ENCODE peak calls at places on chromosomes 1 and 21, in five cellular contexts. One of them, this sample, is unnamed.

GRCh38 chr1:58290685-58291372 is 255.7 kb downstream of the OMA1 start:
- DNase-seq in CD8-positive, alpha-beta T cell: no peak
- DNase-seq in A549: no peak
- DNase-seq in fibroblast of pulmonary artery: peak
- DNase-seq in OCI-LY7: no peak
- DNase-seq in this sample: peak

GRCh38 chr1:33032126-33032869 is 4.4 kb downstream of the AK2 start:
- DNase-seq in OCI-LY7: no peak
- DNase-seq in A549: no peak
- DNase-seq in CD8-positive, alpha-beta T cell: no peak
- DNase-seq in fibroblast of pulmonary artery: no peak
- DNase-seq in this sample: peak

GRCh38 chr21:30227633-30228404 is 11.9 kb upstream of the CLDN8 start:
- DNase-seq in fibroblast of pulmonary artery: peak
- DNase-seq in OCI-LY7: no peak
- DNase-seq in A549: no peak
- DNase-seq in CD8-positive, alpha-beta T cell: no peak
- DNase-seq in this sample: peak

GRCh38 chr1:58763214-58763613 is 20.6 kb downstream of the JUN start:
- DNase-seq in OCI-LY7: no peak
- DNase-seq in A549: no peak
- DNase-seq in CD8-positive, alpha-beta T cell: no peak
- DNase-seq in fibroblast of pulmonary artery: peak
- DNase-seq in this sample: peak

GRCh38 chr1:8639165-8639564 is 178.3 kb downstream of the RERE start:
- DNase-seq in CD8-positive, alpha-beta T cell: no peak
- DNase-seq in fibroblast of pulmonary artery: no peak
- DNase-seq in A549: no peak
- DNase-seq in OCI-LY7: no peak
- DNase-seq in this sample: no peak

GRCh38 chr21:30014883-30015282 is 75.1 kb upstream of the GRIK1 start:
- DNase-seq in OCI-LY7: no peak
- DNase-seq in A549: no peak
- DNase-seq in CD8-positive, alpha-beta T cell: no peak
- DNase-seq in fibroblast of pulmonary artery: no peak
- DNase-seq in this sample: no peak

GRCh38 chr1:53430256-53430655 is 28.9 kb upstream of the DMRTB1 start:
- DNase-seq in fibroblast of pulmonary artery: no peak
- DNase-seq in CD8-positive, alpha-beta T cell: no peak
- DNase-seq in A549: no peak
- DNase-seq in OCI-LY7: no peak
- DNase-seq in this sample: no peak

GRCh38 chr1:30318413-30318812 is 405.0 kb downstream of the MATN1 start:
- DNase-seq in CD8-positive, alpha-beta T cell: no peak
- DNase-seq in OCI-LY7: no peak
- DNase-seq in A549: no peak
- DNase-seq in fibroblast of pulmonary artery: no peak
- DNase-seq in this sample: no peak

DNA sequence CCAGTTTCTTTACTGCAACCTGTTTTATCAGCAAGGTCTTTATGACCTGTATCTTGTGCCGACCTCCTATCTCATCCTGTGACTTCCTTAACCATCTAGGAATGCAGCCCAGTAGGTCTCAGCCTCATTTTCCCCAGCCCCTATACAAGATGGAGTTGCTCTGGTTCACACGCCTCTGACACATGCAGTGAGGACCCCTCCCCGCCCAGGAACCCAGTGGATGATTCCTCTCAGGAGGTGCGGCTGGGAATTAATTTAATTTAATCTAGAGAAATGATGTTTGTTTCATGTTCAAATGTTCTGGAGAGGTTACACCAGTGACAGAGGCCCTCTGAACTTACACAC is 39.0 kb upstream of the LBR start:
- DNase-seq in fibroblast of pulmonary artery: no peak
- DNase-seq in OCI-LY7: no peak
- DNase-seq in CD8-positive, alpha-beta T cell: no peak
- DNase-seq in A549: no peak
- DNase-seq in this sample: no peak
- H3K4me3 ChIP-seq in fibroblast of pulmonary artery: no peak
- H3K4me3 ChIP-seq in OCI-LY7: peak
- H3K4me3 ChIP-seq in CD8-positive, alpha-beta T cell: no peak
- H3K4me3 ChIP-seq in A549: no peak
- H3K4me3 ChIP-seq in this sample: no peak

DNA sequence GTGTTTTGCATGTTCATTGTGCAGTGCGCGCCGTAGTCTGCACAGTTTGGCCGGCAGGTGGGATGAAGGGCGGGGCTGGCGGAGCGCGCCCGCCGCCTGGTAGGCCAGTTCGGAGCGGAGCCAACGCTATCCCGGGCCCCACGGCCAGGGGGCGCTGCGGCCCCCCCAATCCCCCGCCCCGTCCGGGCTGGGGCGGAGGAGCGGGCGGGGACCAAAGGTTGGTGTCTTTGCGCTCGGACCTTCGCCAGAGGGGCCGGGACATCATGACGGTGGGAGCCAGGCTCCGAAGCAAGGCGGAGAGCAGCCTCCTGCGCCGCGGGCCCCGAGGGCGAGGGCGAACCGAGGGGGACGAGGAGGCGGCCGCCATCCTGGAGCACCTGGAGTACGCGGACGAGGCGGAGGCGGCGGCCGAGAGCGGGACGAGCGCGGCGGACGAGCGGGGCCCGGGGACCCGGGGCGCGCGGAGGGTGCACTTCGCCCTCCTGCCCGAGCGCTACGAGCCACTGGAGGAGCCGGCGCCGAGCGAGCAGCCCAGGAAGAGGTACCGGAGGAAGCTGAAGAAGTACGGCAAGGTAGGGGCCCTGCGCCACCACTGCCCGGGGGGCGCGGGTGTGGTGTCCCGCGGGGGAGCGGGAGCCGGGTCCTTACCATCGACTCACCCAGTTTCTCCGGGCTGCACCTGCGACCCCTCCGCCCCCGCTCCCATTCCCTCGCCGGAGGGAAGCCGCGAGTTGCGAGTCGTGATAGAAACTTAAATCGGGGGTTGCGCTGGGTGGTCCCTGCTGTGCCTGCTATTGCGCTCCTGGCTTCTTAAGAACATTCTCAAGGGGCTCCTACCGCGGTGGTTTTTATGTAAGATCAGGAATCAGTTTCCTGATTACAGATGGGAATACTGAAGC is at the start of gene C1orf115:
- DNase-seq in OCI-LY7: no peak
- DNase-seq in fibroblast of pulmonary artery: peak
- DNase-seq in CD8-positive, alpha-beta T cell: peak
- DNase-seq in A549: peak
- DNase-seq in this sample: peak
- TF ChIP-seq CTCF in OCI-LY7: peak
- TF ChIP-seq CTCF in fibroblast of pulmonary artery: peak
- TF ChIP-seq CTCF in CD8-positive, alpha-beta T cell: peak
- TF ChIP-seq CTCF in A549: peak
- TF ChIP-seq CTCF in this sample: peak

GRCh38 chr1:150528997-150529396 is 13.4 kb downstream of the FALEC start:
- DNase-seq in A549: no peak
- DNase-seq in CD8-positive, alpha-beta T cell: no peak
- DNase-seq in OCI-LY7: no peak
- DNase-seq in fibroblast of pulmonary artery: peak
- DNase-seq in this sample: peak

GRCh38 chr1:150530491-150531159 is 15.1 kb downstream of the FALEC start:
- DNase-seq in CD8-positive, alpha-beta T cell: no peak
- DNase-seq in OCI-LY7: no peak
- DNase-seq in A549: no peak
- DNase-seq in fibroblast of pulmonary artery: no peak
- DNase-seq in this sample: no peak

GRCh38 chr1:150535511-150536281 is 13.5 kb upstream of the ADAMTSL4 start:
- DNase-seq in A549: no peak
- DNase-seq in fibroblast of pulmonary artery: no peak
- DNase-seq in CD8-positive, alpha-beta T cell: no peak
- DNase-seq in OCI-LY7: no peak
- DNase-seq in this sample: peak

GRCh38 chr1:150534002-150534401 is 15.2 kb upstream of the ADAMTSL4 start:
- DNase-seq in fibroblast of pulmonary artery: no peak
- DNase-seq in CD8-positive, alpha-beta T cell: no peak
- DNase-seq in OCI-LY7: no peak
- DNase-seq in A549: no peak
- DNase-seq in this sample: no peak

DNA sequence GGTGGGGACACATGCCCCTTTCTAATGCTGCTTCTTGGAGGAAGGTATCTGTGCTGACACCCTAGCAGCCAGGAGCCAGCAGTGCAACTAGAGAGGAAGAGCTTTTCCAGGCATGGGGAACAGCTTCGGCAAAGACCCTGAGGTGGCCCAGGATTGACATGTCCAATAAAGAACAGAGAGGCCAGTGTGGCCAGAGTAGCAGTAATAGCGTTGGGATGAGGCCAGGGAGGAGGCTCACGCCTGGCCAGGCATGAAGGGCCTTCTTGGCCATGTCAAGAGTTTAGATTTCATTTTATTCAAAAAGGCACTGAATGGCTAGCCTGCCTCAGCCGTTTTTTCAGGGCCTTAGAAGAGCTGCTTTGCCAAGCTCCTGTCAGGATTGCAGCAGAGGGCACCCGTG is 16.3 kb upstream of the ADAMTSL4 start:
- DNase-seq in OCI-LY7: no peak
- DNase-seq in fibroblast of pulmonary artery: no peak
- DNase-seq in A549: no peak
- DNase-seq in CD8-positive, alpha-beta T cell: no peak
- DNase-seq in this sample: no peak
- H3K4me3 ChIP-seq in OCI-LY7: no peak
- H3K4me3 ChIP-seq in fibroblast of pulmonary artery: no peak
- H3K4me3 ChIP-seq in A549: no peak
- H3K4me3 ChIP-seq in CD8-positive, alpha-beta T cell: no peak
- H3K4me3 ChIP-seq in this sample: no peak

DNA sequence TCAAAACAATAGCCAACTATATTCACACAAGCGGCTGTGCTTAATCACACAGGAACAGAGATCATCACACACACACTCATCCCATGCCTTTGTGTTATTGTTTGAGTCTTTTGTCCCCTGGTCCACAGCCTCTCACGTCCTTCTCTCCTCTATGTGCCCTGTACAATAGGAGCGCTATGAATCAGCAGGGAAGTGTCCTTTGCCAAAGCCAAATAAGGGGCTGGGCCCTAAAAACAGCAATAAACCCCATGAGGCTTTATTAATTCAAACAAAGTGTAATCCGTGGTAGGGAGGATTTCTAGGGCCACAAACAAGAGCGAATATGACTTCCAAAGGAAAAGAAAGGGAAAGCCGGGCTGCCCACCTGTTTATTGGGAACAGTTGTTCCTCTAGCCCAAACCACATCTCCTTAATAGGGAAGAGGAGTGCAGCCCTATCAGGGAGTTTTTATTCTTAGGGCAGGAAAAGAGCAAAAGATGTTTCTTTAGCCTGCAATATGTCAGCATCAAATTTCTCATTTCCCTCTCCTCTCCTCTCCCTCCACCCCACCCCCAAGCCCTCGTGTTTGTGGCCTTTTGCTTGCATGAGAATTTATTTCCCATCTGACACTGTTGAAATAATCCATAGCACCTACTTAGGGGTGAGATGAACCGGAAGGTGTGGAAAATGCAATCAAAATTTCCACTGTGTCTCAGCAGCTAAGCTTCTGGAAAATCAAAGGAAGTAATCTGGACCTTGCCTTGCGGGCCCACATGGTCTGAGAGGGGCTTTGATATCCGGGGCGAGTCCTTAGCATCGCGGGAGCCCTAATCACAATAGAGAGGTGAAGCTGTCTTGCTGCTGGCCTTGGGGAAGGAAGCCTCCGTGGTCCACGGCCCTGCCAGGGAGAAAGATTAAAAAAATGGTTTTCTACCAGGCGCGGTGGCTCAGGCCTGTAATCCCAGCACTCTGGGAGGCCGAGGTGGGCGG is 45.3 kb upstream of the ITPKB start:
- DNase-seq in OCI-LY7: no peak
- DNase-seq in A549: no peak
- DNase-seq in fibroblast of pulmonary artery: peak
- DNase-seq in CD8-positive, alpha-beta T cell: no peak
- DNase-seq in this sample: no peak
- TF ChIP-seq CTCF in OCI-LY7: no peak
- TF ChIP-seq CTCF in A549: no peak
- TF ChIP-seq CTCF in fibroblast of pulmonary artery: no peak
- TF ChIP-seq CTCF in CD8-positive, alpha-beta T cell: no peak
- TF ChIP-seq CTCF in this sample: no peak

GRCh38 chr1:3070304-3070653 is 1.3 kb downstream of the PRDM16 start:
- DNase-seq in fibroblast of pulmonary artery: no peak
- DNase-seq in A549: no peak
- DNase-seq in CD8-positive, alpha-beta T cell: no peak
- DNase-seq in OCI-LY7: no peak
- DNase-seq in this sample: no peak
- H3K4me3 ChIP-seq in fibroblast of pulmonary artery: peak
- H3K4me3 ChIP-seq in A549: peak
- H3K4me3 ChIP-seq in CD8-positive, alpha-beta T cell: no peak
- H3K4me3 ChIP-seq in OCI-LY7: no peak
- H3K4me3 ChIP-seq in this sample: peak

GRCh38 chr21:35616090-35616489 is 444.2 kb downstream of the SETD4 start:
- DNase-seq in fibroblast of pulmonary artery: peak
- DNase-seq in A549: peak
- DNase-seq in CD8-positive, alpha-beta T cell: no peak
- DNase-seq in OCI-LY7: peak
- DNase-seq in this sample: peak
- TF ChIP-seq CTCF in fibroblast of pulmonary artery: peak
- TF ChIP-seq CTCF in A549: peak
- TF ChIP-seq CTCF in CD8-positive, alpha-beta T cell: peak
- TF ChIP-seq CTCF in OCI-LY7: peak
- TF ChIP-seq CTCF in this sample: peak

GRCh38 chr1:86798608-86799291 is 94.4 kb downstream of the SH3GLB1 start:
- DNase-seq in A549: no peak
- DNase-seq in OCI-LY7: peak
- DNase-seq in fibroblast of pulmonary artery: no peak
- DNase-seq in CD8-positive, alpha-beta T cell: no peak
- DNase-seq in this sample: no peak
- H3K4me3 ChIP-seq in A549: no peak
- H3K4me3 ChIP-seq in OCI-LY7: no peak
- H3K4me3 ChIP-seq in fibroblast of pulmonary artery: no peak
- H3K4me3 ChIP-seq in CD8-positive, alpha-beta T cell: no peak
- H3K4me3 ChIP-seq in this sample: no peak